ENCODE peak calls at places on chromosomes 13 and 19, in seven cellular contexts. L, Z, D, V, Y, O and E are unnamed samples.

GRCh38 chr13:34654682-34655081 is 287.4 kb upstream of the NBEA start:
- ATAC-seq in O (peak; percentile 68), Y (peak; percentile 43), V (no peak), L (no peak), Z (no peak), D (no peak), E (no peak)

GRCh38 chr19:39752390-39752789 is 14.6 kb upstream of the CLC start:
- ATAC-seq in Y (no peak), O (no peak), L (no peak), V (no peak), Z (no peak), D (peak; percentile 99), E (no peak)

GRCh38 chr19:778910-779653 is 18.2 kb upstream of the PTBP1 start:
- ATAC-seq in Z (peak; percentile 57), Y (peak; percentile 75), V (no peak), D (no peak), O (peak; percentile 78), L (no peak), E (peak; percentile 91)

GRCh38 chr13:35729926-35730627 is 253.6 kb upstream of the MAB21L1 start:
- ATAC-seq in D (peak; percentile 20), L (peak; percentile 12), V (no peak), Z (peak; percentile 3), Y (peak; percentile 92), O (peak; percentile 79), E (no peak)

GRCh38 chr19:49795615-49796014 is 17.5 kb downstream of the FUZ start:
- ATAC-seq in Y (no peak), Z (no peak), D (no peak), O (no peak), V (no peak), L (no peak), E (no peak)

GRCh38 chr13:108185218-108185617 is 30.1 kb downstream of the LIG4 start:
- ATAC-seq in D (no peak), O (no peak), L (no peak), Z (no peak), V (no peak), Y (no peak), E (no peak)

GRCh38 chr13:77460195-77460594 is 75.3 kb upstream of the SCEL start:
- ATAC-seq in Z (peak; percentile 90), V (no peak), L (peak; percentile 89), D (no peak), Y (peak; percentile 96), O (peak; percentile 97), E (peak; percentile 58)

GRCh38 chr19:41877916-41878905 is 1.1 kb downstream of the CD79A start:
- ATAC-seq in D (no peak), V (no peak), L (no peak), Y (no peak), Z (no peak), O (no peak), E (no peak)

GRCh38 chr19:38556521-38557174 is 61.1 kb downstream of the MAP4K1 start:
- ATAC-seq in Z (no peak), O (no peak), Y (no peak), L (peak; percentile 37), V (no peak), D (no peak), E (no peak)

GRCh38 chr13:48491423-48492122 is 41.3 kb downstream of the RCBTB2 start:
- ATAC-seq in Y (no peak), V (peak; percentile 22), L (no peak), O (no peak), Z (peak; percentile 12), D (peak; percentile 42), E (no peak)

GRCh38 chr19:19137556-19138109 is 645 bp downstream of the TMEM161A start:
- ATAC-seq in D (no peak), Y (peak; percentile 41), O (peak; percentile 20), Z (peak; percentile 1), L (no peak), V (no peak), E (peak; percentile 9)

GRCh38 chr13:23629566-23630272 is 59.5 kb downstream of the TNFRSF19 start:
- ATAC-seq in O (peak; percentile 65), Z (no peak), V (no peak), L (no peak), Y (peak; percentile 40), D (no peak), E (no peak)

GRCh38 chr19:35098413-35099049 is 17.1 kb upstream of the FXYD3 start:
- ATAC-seq in D (no peak), O (peak; percentile 55), Y (peak; percentile 28), L (peak; percentile 6), V (no peak), Z (no peak), E (peak; percentile 59)

GRCh38 chr19:4951671-4952070 is 17.2 kb upstream of the KDM4B start:
- ATAC-seq in Y (peak; percentile 40), Z (no peak), V (no peak), O (peak; percentile 41), D (no peak), L (no peak), E (no peak)

GRCh38 chr13:51532736-51533197 is 51.5 kb upstream of the WDFY2 start:
- ATAC-seq in V (peak; percentile 63), L (no peak), O (no peak), D (peak; percentile 46), Y (no peak), Z (no peak), E (no peak)

GRCh38 chr13:80399340-80400163 is 58.6 kb upstream of the SPRY2 start:
- ATAC-seq in Y (no peak), Z (no peak), V (peak; percentile 57), O (no peak), D (peak; percentile 20), L (no peak), E (peak; percentile 29)

GRCh38 chr19:40223135-40223822 is 3.2 kb downstream of the CCNP start:
- ATAC-seq in O (no peak), L (peak; percentile 22), D (peak; percentile 14), Z (no peak), V (peak; percentile 36), Y (no peak), E (peak; percentile 35)

GRCh38 chr19:41484822-41485221 is 41.9 kb downstream of the ERICH4 start:
- ATAC-seq in O (no peak), Z (no peak), L (no peak), D (no peak), V (no peak), Y (no peak), E (no peak)

GRCh38 chr13:51479199-51479523 is 26.3 kb upstream of the INTS6 start:
- ATAC-seq in Y (no peak), O (no peak), D (no peak), Z (no peak), L (peak; percentile 38), V (no peak), E (peak; percentile 85)

GRCh38 chr19:16226878-16227836 is 29.4 kb downstream of the AP1M1 start:
- ATAC-seq in L (no peak), O (no peak), D (no peak), V (no peak), Y (no peak), Z (peak; percentile 20), E (peak; percentile 9)

GRCh38 chr13:28741080-28741479 is 22.3 kb upstream of the SLC46A3 start:
- ATAC-seq in O (peak; percentile 39), Y (peak; percentile 40), Z (peak; percentile 33), L (no peak), V (no peak), D (no peak), E (no peak)

GRCh38 chr13:21089827-21090226 is 28.4 kb upstream of the LATS2 start:
- ATAC-seq in D (peak; percentile 84), Z (no peak), O (no peak), Y (no peak), L (no peak), V (no peak), E (no peak)

GRCh38 chr19:18762125-18763023 is 28.7 kb downstream of the COMP start:
- ATAC-seq in D (no peak), Y (peak; percentile 83), O (peak; percentile 87), V (no peak), L (peak; percentile 22), Z (peak; percentile 51), E (peak; percentile 74)

GRCh38 chr13:94535231-94535630 is 55.7 kb upstream of the DCT start:
- ATAC-seq in O (no peak), V (no peak), D (no peak), L (no peak), Z (no peak), Y (no peak), E (no peak)

GRCh38 chr19:51365211-51366049 is 758 bp downstream of the ETFB start:
- ATAC-seq in V (peak; percentile 8), L (peak; percentile 18), D (no peak), Y (no peak), Z (no peak), O (no peak), E (no peak)

GRCh38 chr19:21922276-21922675 is 86.3 kb upstream of the ZNF43 start:
- ATAC-seq in Y (no peak), L (no peak), O (no peak), Z (no peak), V (no peak), D (no peak), E (no peak)

GRCh38 chr19:35740423-35741215 is 1.6 kb downstream of the IGFLR1 start:
- ATAC-seq in D (peak; percentile 74), V (peak; percentile 74), L (peak; percentile 78), Y (peak; percentile 88), O (peak; percentile 88), Z (peak; percentile 93), E (peak; percentile 80)

GRCh38 chr19:27971071-27971470 is 1241.9 kb downstream of the UQCRFS1 start:
- ATAC-seq in Z (no peak), O (no peak), V (no peak), L (no peak), D (no peak), Y (no peak), E (no peak)

GRCh38 chr13:46339035-46339666 is 47.9 kb downstream of the RUBCNL start:
- ATAC-seq in Z (no peak), V (no peak), L (peak; percentile 38), D (no peak), Y (peak; percentile 34), O (peak; percentile 44), E (no peak)

GRCh38 chr19:1168877-1169791 is 4.9 kb downstream of the SBNO2 start:
- ATAC-seq in Z (no peak), O (peak; percentile 4), Y (no peak), V (no peak), L (no peak), D (no peak), E (peak; percentile 55)

GRCh38 chr13:102757006-102757405 is 16.6 kb downstream of the TEX30 start:
- ATAC-seq in L (no peak), Y (no peak), Z (no peak), O (no peak), V (no peak), D (no peak), E (no peak)

GRCh38 chr13:40596484-40596883 is 70.0 kb downstream of the FOXO1 start:
- ATAC-seq in L (peak; percentile 67), V (peak; percentile 50), Y (peak; percentile 41), O (peak; percentile 23), D (peak; percentile 23), Z (no peak), E (no peak)